ENCODE peak calls at places on chromosomes 6 and 20, in ten cellular contexts. I is Peyer's patch, M is HCT116, J is HepG2, W is heart left ventricle, F is breast epithelium, T is uterus, S is H54, E is prostate gland, D is IMR-90. B is an unnamed sample.

GRCh38 chr20:59005523-59006166 is 1.4 kb downstream of the CTSZ start:
- DNase-seq in I (no peak), M (no peak), J (no peak), W (peak; percentile 25), F (no peak), T (no peak), S (no peak), E (no peak), D (no peak), B (no peak)

GRCh38 chr6:118971682-118972081 is 36.7 kb upstream of the MCM9 start:
- DNase-seq in I (no peak), M (no peak), J (no peak), W (no peak), F (no peak), T (no peak), S (no peak), E (no peak), D (no peak), B (no peak)

GRCh38 chr6:20805027-20805426 is 270.8 kb downstream of the CDKAL1 start:
- DNase-seq in I (no peak), M (no peak), J (no peak), W (no peak), F (no peak), T (no peak), S (no peak), E (no peak), D (peak; percentile 32), B (no peak)

GRCh38 chr20:35007413-35007812 is 51.7 kb downstream of the MYH7B start:
- DNase-seq in I (peak; percentile 23), M (no peak), J (no peak), W (peak; percentile 27), F (no peak), T (peak; percentile 9), S (no peak), E (no peak), D (no peak), B (peak; percentile 39)

GRCh38 chr20:46021361-46022359 is 7.4 kb upstream of the SLC12A5 start:
- DNase-seq in I (peak; percentile 63), M (no peak), J (peak; percentile 69), W (no peak), F (no peak), T (no peak), S (peak; percentile 82), E (no peak), D (no peak), B (no peak)

GRCh38 chr6:111030008-111031006 is 48.5 kb downstream of the RPF2 start:
- DNase-seq in I (no peak), M (no peak), J (no peak), W (peak; percentile 72), F (no peak), T (no peak), S (no peak), E (no peak), D (no peak), B (no peak)

GRCh38 chr20:45341579-45341938 is 6.7 kb downstream of the SDC4 start:
- DNase-seq in I (no peak), M (no peak), J (no peak), W (no peak), F (no peak), T (no peak), S (no peak), E (no peak), D (no peak), B (no peak)

GRCh38 chr6:79650943-79651342 is 19.8 kb downstream of the SH3BGRL2 start:
- DNase-seq in I (no peak), M (no peak), J (no peak), W (no peak), F (no peak), T (no peak), S (no peak), E (no peak), D (no peak), B (no peak)

GRCh38 chr6:27892596-27893058 is 19.6 kb downstream of the OR2B2 start:
- DNase-seq in I (no peak), M (peak; percentile 34), J (no peak), W (no peak), F (no peak), T (no peak), S (no peak), E (no peak), D (peak; percentile 27), B (no peak)

GRCh38 chr6:27896398-27896796 is 15.8 kb downstream of the OR2B2 start:
- DNase-seq in I (no peak), M (no peak), J (no peak), W (no peak), F (no peak), T (no peak), S (no peak), E (no peak), D (no peak), B (no peak)

GRCh38 chr6:27893836-27894807 is 18.1 kb downstream of the OR2B2 start:
- DNase-seq in I (peak; percentile 94), M (peak; percentile 91), J (peak; percentile 98), W (peak; percentile 89), F (peak; percentile 78), T (peak; percentile 91), S (no peak), E (peak; percentile 77), D (peak; percentile 94), B (peak; percentile 96)

GRCh38 chr6:27893059-27893835 is 18.9 kb downstream of the OR2B2 start:
- DNase-seq in I (peak; percentile 96), M (peak; percentile 99), J (peak; percentile 99), W (peak; percentile 72), F (peak; percentile 91), T (peak; percentile 42), S (peak; percentile 71), E (peak; percentile 89), D (peak; percentile 99), B (peak; percentile 96)

DNA sequence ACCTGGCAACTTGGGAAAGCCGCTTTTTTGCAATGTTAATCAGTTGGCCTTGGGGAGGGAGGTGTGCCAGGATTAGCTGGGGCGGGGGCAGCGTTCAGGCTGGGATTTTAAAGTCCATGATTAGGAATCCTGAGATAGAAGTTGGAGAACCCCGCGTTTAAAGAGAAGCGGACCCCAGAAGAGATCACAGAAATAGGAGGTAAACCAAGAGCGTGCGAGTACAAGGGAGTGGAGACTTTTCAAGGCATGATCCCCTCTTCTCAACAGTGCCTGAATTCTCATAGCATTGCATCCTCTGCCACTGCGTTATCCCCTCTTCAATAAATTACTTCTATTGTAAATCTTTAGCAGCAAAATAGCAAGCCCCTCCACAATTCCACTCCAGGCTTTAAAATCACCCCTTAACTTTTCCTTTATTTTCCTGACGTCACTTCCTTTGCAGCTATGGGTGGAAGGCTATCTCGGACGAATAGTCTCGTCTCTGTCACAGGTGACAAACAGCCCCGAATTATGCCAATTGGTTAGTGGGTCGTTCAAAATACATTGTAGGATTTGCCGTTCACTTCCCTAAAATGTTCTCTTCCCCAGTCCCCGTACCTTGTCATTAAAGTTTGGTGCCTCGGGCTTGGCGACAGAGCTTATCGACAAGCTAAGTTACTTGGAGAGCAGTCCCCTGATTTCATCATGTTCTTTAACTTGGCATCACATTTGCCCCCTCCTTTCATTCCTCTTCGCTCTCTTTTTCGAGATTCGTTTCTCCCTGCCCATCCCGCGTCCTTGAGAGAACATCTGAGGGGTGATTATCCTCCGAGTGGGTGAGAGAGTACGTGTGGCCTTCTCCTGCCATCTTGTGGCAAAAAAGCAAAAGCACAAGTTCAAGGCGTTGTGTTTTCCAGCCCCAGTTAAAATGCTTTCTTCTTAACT is 17.1 kb downstream of the OR2B2 start:
- DNase-seq in I (peak; percentile 78), M (peak; percentile 81), J (peak; percentile 85), W (peak; percentile 63), F (no peak), T (peak; percentile 68), S (no peak), E (peak; percentile 65), D (peak; percentile 88), B (peak; percentile 60)
- TF ChIP-seq POLR2A in I (no peak), M (peak; percentile 56), J (peak; percentile 30), W (no peak), F (peak; percentile 11), T (no peak), S (no peak), E (peak; percentile 34), D (no peak), B (no peak)

DNA sequence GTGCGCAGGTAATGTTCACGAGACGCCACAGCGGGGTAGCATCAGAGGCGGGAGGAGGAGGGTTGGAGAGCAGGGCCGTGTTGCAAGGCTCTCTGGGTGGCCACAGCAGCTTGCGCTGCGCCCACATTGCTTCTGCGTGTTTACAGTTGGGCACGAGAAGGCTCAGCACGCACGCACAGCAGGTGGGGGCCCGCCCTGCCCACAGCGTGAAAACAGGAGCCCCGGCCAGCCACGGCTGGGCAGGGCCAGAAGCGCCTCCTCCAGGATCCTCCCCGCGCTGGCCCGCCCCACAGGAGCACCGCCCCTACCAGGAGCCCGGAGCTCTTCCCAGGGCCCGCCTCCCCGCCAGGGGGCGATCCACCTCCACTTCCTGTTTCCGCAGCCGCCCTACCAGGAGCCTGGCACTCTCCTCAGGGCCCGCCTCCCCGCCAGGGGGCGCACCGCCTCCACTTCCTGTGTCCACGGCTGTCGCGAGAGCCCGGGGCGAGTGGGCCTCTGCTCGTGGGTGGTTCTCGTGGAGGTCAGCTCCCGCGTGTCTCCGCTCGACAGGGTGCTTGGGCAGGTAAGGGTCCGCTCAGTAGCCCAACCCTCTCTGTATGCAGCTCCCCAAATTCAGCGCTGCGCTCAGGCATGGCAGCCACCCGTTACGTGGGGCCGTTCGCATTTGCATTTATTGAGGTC is at the start of gene FAM50B:
- DNase-seq in I (peak; percentile 96), M (no peak), J (no peak), W (peak; percentile 94), F (peak; percentile 94), T (peak; percentile 93), S (peak; percentile 56), E (peak; percentile 90), D (peak; percentile 80), B (peak; percentile 93)
- TF ChIP-seq POLR2A in I (no peak), M (no peak), J (no peak), W (no peak), F (no peak), T (no peak), S (no peak), E (peak; percentile 48), D (no peak), B (no peak)

GRCh38 chr6:12343440-12344162 is 53.4 kb downstream of the EDN1 start:
- DNase-seq in I (peak; percentile 78), M (no peak), J (peak; percentile 90), W (no peak), F (no peak), T (no peak), S (no peak), E (peak; percentile 24), D (peak; percentile 44), B (no peak)
- TF ChIP-seq POLR2A in I (no peak), M (no peak), J (no peak), W (no peak), F (no peak), T (no peak), S (no peak), E (no peak), D (no peak), B (no peak)

DNA sequence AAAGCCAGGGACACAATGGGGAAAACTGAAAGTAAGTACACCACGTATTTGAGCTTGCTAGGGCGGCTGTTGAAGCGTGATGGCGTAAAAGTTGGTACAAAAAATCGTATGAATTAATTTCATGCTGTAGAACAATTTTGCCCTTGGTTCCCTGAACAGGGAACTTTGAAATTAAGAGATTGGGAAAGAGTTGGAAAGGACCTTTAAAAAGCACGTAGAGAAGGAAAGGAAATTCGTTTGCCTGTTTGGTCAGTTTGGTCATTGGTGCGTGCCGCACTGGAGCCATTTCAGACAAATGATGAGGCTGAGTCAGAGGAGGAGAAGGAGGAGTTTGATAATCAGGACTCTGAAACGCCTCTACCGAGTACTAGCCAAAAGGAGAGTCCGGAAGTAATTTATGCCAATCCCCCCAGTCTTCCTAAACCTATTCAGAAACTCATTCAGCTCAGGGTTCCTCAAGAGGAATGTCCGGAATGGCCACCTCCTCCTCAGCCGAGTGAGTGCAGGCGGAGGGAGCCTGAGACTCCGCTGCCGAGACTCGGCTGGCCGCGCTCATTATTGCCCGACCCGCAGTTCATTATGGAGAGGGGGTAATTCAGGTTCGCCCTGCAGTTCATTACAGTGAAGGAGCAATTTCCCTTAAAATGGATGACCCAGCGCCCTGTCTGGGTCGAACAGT is 59.2 kb upstream of the PRSS16 start:
- DNase-seq in I (peak; percentile 80), M (peak; percentile 44), J (peak; percentile 6), W (peak; percentile 51), F (no peak), T (peak; percentile 66), S (no peak), E (peak; percentile 53), D (peak; percentile 84), B (no peak)
- TF ChIP-seq POLR2A in I (peak; percentile 29), M (no peak), J (no peak), W (no peak), F (no peak), T (no peak), S (no peak), E (peak; percentile 45), D (peak; percentile 53), B (no peak)

B was measured in lower leg skin.